ENCODE peak calls at places on chromosomes 3 and 15, in ten cellular contexts. K is ascending aorta, A is fibroblast of lung, D is sigmoid colon, R is GM13976, B is GM13977, O is fibroblast of the aortic adventitia, C is neural progenitor cell, W is adrenal gland, V is neural crest cell. J is an unnamed sample.

GRCh38 chr3:142087676-142088075 is 61.7 kb downstream of the TFDP2 start:
- DNase-seq in K (no peak), A (peak), D (no peak), R (no peak), B (no peak), O (peak), C (no peak), W (no peak), V (no peak), J (no peak)

GRCh38 chr3:111299070-111299672 is 227.6 kb downstream of the NECTIN3 start:
- DNase-seq in K (no peak), A (peak), D (no peak), R (no peak), B (no peak), O (peak), C (peak), W (no peak), V (no peak), J (no peak)

GRCh38 chr3:56593455-56594158 is 36.6 kb downstream of the CCDC66 start:
- DNase-seq in K (no peak), A (no peak), D (no peak), R (no peak), B (no peak), O (no peak), C (no peak), W (no peak), V (no peak), J (no peak)

GRCh38 chr3:64600246-64600645 is 87.6 kb downstream of the ADAMTS9 start:
- DNase-seq in K (no peak), A (peak), D (no peak), R (no peak), B (no peak), O (no peak), C (peak), W (no peak), V (no peak), J (no peak)

GRCh38 chr15:68062946-68063345 is 8.8 kb downstream of the PIAS1 start:
- DNase-seq in K (no peak), A (no peak), D (no peak), R (no peak), B (no peak), O (no peak), C (no peak), W (no peak), V (no peak), J (no peak)

GRCh38 chr3:49469037-49469875 is 811 bp upstream of the DAG1 start:
- DNase-seq in K (peak), A (peak), D (peak), R (no peak), B (no peak), O (peak), C (peak), W (peak), V (peak), J (no peak)

GRCh38 chr15:99731336-99732267 is 1.6 kb downstream of the LYSMD4 start:
- DNase-seq in K (no peak), A (no peak), D (no peak), R (no peak), B (no peak), O (no peak), C (peak), W (no peak), V (no peak), J (no peak)

GRCh38 chr3:119810018-119810435 is 28.1 kb downstream of the NR1I2 start:
- DNase-seq in K (no peak), A (peak), D (no peak), R (peak), B (peak), O (peak), C (no peak), W (peak), V (no peak), J (peak)

GRCh38 chr3:150296966-150297365 is 111.1 kb upstream of the TSC22D2 start:
- DNase-seq in K (no peak), A (no peak), D (no peak), R (no peak), B (no peak), O (no peak), C (no peak), W (no peak), V (no peak), J (no peak)

GRCh38 chr15:50487287-50487686 is 59.2 kb downstream of the USP50 start:
- DNase-seq in K (no peak), A (no peak), D (no peak), R (peak), B (no peak), O (no peak), C (no peak), W (no peak), V (no peak), J (no peak)

GRCh38 chr3:104316118-104316517 is 1050.6 kb upstream of the ALCAM start:
- DNase-seq in K (no peak), A (peak), D (no peak), R (no peak), B (no peak), O (peak), C (no peak), W (no peak), V (no peak), J (no peak)

GRCh38 chr15:75228787-75229186 is 27.1 kb downstream of the C15orf39 start:
- DNase-seq in K (no peak), A (no peak), D (peak), R (no peak), B (peak), O (no peak), C (no peak), W (no peak), V (no peak), J (no peak)

GRCh38 chr3:138494607-138494929 is 60.2 kb downstream of the ESYT3 start:
- DNase-seq in K (no peak), A (no peak), D (no peak), R (no peak), B (no peak), O (no peak), C (no peak), W (no peak), V (no peak), J (no peak)

GRCh38 chr3:88307666-88308065 is 157.9 kb downstream of the C3orf38 start:
- DNase-seq in K (no peak), A (no peak), D (no peak), R (no peak), B (no peak), O (no peak), C (peak), W (no peak), V (no peak), J (no peak)

GRCh38 chr3:38468811-38469210 is 15.1 kb downstream of the ACVR2B start:
- DNase-seq in K (no peak), A (no peak), D (no peak), R (no peak), B (no peak), O (no peak), C (no peak), W (no peak), V (no peak), J (no peak)

GRCh38 chr3:147184794-147185193 is 221.5 kb downstream of the ZIC4 start:
- DNase-seq in K (no peak), A (no peak), D (no peak), R (no peak), B (no peak), O (no peak), C (no peak), W (no peak), V (no peak), J (no peak)

GRCh38 chr3:51668756-51669155 is 2.3 kb upstream of the TEX264 start:
- DNase-seq in K (no peak), A (peak), D (no peak), R (no peak), B (no peak), O (peak), C (no peak), W (no peak), V (no peak), J (no peak)

GRCh38 chr15:44675911-44676310 is 12.4 kb upstream of the SPG11 start:
- DNase-seq in K (no peak), A (no peak), D (no peak), R (no peak), B (no peak), O (no peak), C (no peak), W (no peak), V (no peak), J (no peak)

GRCh38 chr3:85710490-85710889 is 751.7 kb downstream of the CADM2 start:
- DNase-seq in K (no peak), A (peak), D (no peak), R (no peak), B (no peak), O (no peak), C (no peak), W (no peak), V (no peak), J (no peak)

GRCh38 chr3:187765342-187765741 is 20.1 kb upstream of the BCL6 start:
- DNase-seq in K (no peak), A (peak), D (no peak), R (no peak), B (no peak), O (peak), C (no peak), W (no peak), V (no peak), J (no peak)

GRCh38 chr3:165751654-165752053 is 85.6 kb downstream of the BCHE start:
- DNase-seq in K (no peak), A (no peak), D (no peak), R (no peak), B (no peak), O (no peak), C (no peak), W (no peak), V (no peak), J (no peak)

GRCh38 chr15:53193149-53193548 is 403.0 kb upstream of the ONECUT1 start:
- DNase-seq in K (no peak), A (peak), D (no peak), R (peak), B (no peak), O (peak), C (peak), W (no peak), V (peak), J (no peak)

GRCh38 chr3:61562810-61563613 is 1.6 kb downstream of the PTPRG start:
- DNase-seq in K (peak), A (peak), D (peak), R (peak), B (peak), O (peak), C (peak), W (peak), V (peak), J (no peak)

GRCh38 chr3:194584866-194585265 is 48.4 kb downstream of the TMEM44 start:
- DNase-seq in K (no peak), A (peak), D (no peak), R (no peak), B (no peak), O (peak), C (no peak), W (no peak), V (no peak), J (no peak)

GRCh38 chr3:171155122-171155700 is 128.7 kb upstream of the SLC2A2 start:
- DNase-seq in K (no peak), A (peak), D (no peak), R (no peak), B (no peak), O (no peak), C (no peak), W (no peak), V (no peak), J (no peak)

GRCh38 chr3:53257465-53257864 is 1.6 kb upstream of the TKT start:
- DNase-seq in K (no peak), A (no peak), D (no peak), R (no peak), B (no peak), O (no peak), C (no peak), W (no peak), V (no peak), J (no peak)

GRCh38 chr3:135325726-135326245 is 530.7 kb downstream of the EPHB1 start:
- DNase-seq in K (no peak), A (no peak), D (no peak), R (no peak), B (no peak), O (no peak), C (no peak), W (no peak), V (no peak), J (no peak)

GRCh38 chr3:45225465-45226205 is 452 bp downstream of the TMEM158 start:
- DNase-seq in K (no peak), A (peak), D (no peak), R (peak), B (peak), O (peak), C (peak), W (no peak), V (peak), J (no peak)

GRCh38 chr15:74656935-74657535 is 38.8 kb downstream of the EDC3 start:
- DNase-seq in K (no peak), A (no peak), D (no peak), R (no peak), B (no peak), O (no peak), C (no peak), W (no peak), V (no peak), J (no peak)

GRCh38 chr3:41581700-41582099 is 380.2 kb downstream of the ULK4 start:
- DNase-seq in K (no peak), A (no peak), D (no peak), R (peak), B (peak), O (no peak), C (no peak), W (no peak), V (no peak), J (no peak)

GRCh38 chr3:177358085-177358967 is 161.0 kb upstream of the TBL1XR1 start:
- DNase-seq in K (peak), A (peak), D (peak), R (peak), B (peak), O (peak), C (peak), W (peak), V (peak), J (peak)

GRCh38 chr3:71127463-71128243 is 455.9 kb downstream of the FOXP1 start:
- DNase-seq in K (peak), A (peak), D (no peak), R (no peak), B (no peak), O (peak), C (no peak), W (no peak), V (no peak), J (no peak)

GRCh38 chr15:78461171-78461881 is 23.3 kb downstream of the IREB2 start:
- DNase-seq in K (no peak), A (no peak), D (no peak), R (no peak), B (no peak), O (no peak), C (no peak), W (no peak), V (no peak), J (no peak)

DNA sequence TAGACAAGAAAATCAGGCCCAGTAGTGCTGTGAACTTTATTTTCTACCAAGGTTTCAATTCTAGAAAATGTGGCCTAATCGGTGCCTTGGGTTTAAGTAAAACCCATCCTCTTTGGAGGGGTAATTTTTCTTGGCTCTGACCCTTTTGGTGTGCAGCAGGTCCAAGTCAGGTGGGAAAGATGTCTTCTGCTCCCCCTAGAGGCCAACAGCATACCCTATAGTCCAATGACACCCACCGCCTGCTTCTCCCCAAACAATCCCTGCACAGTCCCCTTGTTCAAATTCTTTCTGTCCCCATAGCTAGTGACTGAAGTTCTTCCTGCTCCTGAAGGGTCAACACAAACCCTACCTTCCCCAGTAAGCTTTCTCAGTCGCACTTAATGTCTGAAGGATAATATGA is 261.8 kb upstream of the GOLGA6L4 start:
- DNase-seq in K (no peak), A (no peak), D (no peak), R (no peak), B (peak), O (peak), C (no peak), W (no peak), V (no peak), J (no peak)
- TF ChIP-seq CTCF in K (no peak), A (peak), D (no peak), R (peak), B (peak), O (peak), C (peak), W (no peak), V (peak), J (no peak)

GRCh38 chr3:130699765-130700164 is 46.9 kb downstream of the PIK3R4 start:
- DNase-seq in K (no peak), A (no peak), D (no peak), R (peak), B (peak), O (peak), C (peak), W (no peak), V (no peak), J (no peak)
- TF ChIP-seq CTCF in K (no peak), A (peak), D (no peak), R (no peak), B (peak), O (peak), C (peak), W (peak), V (peak), J (peak)

GRCh38 chr3:108673988-108674661 is 83.1 kb downstream of the RETNLB start:
- DNase-seq in K (no peak), A (peak), D (no peak), R (no peak), B (no peak), O (no peak), C (no peak), W (no peak), V (no peak), J (no peak)

DNA sequence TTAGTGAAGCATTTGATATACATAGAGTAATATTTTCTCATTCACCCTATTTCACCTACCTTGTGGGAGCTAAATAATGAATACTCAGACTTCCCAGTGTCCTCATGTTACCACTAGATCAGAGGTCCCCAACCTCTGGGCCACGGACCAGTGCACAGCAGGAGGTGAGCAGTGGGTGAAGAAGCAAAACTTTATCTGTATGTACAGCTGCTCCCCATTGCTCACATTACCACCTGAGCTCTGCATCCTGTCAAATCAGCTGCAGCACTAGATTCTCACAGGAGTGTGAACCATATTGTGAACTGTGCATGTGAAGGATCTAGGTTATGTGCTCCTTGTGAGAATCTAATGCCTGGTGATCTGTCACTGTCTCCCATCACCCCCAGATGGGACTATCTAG is 79.4 kb downstream of the RETNLB start:
- DNase-seq in K (no peak), A (no peak), D (no peak), R (no peak), B (no peak), O (no peak), C (no peak), W (no peak), V (no peak), J (no peak)
- TF ChIP-seq CTCF in K (no peak), A (no peak), D (no peak), R (no peak), B (no peak), O (no peak), C (no peak), W (no peak), V (no peak), J (no peak)

GRCh38 chr3:123880998-123881561 is 3.1 kb downstream of the MYLK start:
- DNase-seq in K (no peak), A (peak), D (no peak), R (no peak), B (no peak), O (peak), C (peak), W (no peak), V (peak), J (no peak)
- TF ChIP-seq CTCF in K (peak), A (peak), D (no peak), R (peak), B (peak), O (peak), C (peak), W (peak), V (peak), J (no peak)